ENCODE peak calls at places on chromosomes 13 and 19, in seven cellular contexts. One of them, this sample, is unnamed.

GRCh38 chr19:14479985-14480694 is 5.0 kb upstream of the PTGER1 start:
- DNase-seq in kidney: peak
- DNase-seq in progenitor cell of endocrine pancreas: peak
- DNase-seq in activated CD4-positive, alpha-beta T cell treated with anti-CD3 and anti-CD28 coated beads for 24 hours: peak
- DNase-seq in NCI-H1092: no peak
- DNase-seq in cardiac muscle cell: peak
- DNase-seq in Right ventricle myocardium superior: peak
- DNase-seq in this sample: peak

GRCh38 chr13:37344051-37344450 is 238.6 kb upstream of the CSNK1A1L start:
- DNase-seq in progenitor cell of endocrine pancreas: no peak
- DNase-seq in NCI-H1092: no peak
- DNase-seq in kidney: no peak
- DNase-seq in Right ventricle myocardium superior: no peak
- DNase-seq in activated CD4-positive, alpha-beta T cell treated with anti-CD3 and anti-CD28 coated beads for 24 hours: no peak
- DNase-seq in cardiac muscle cell: no peak
- DNase-seq in this sample: no peak

GRCh38 chr19:4430760-4431159 is 26.8 kb downstream of the UBXN6 start:
- DNase-seq in activated CD4-positive, alpha-beta T cell treated with anti-CD3 and anti-CD28 coated beads for 24 hours: no peak
- DNase-seq in Right ventricle myocardium superior: no peak
- DNase-seq in progenitor cell of endocrine pancreas: no peak
- DNase-seq in kidney: no peak
- DNase-seq in NCI-H1092: no peak
- DNase-seq in cardiac muscle cell: no peak
- DNase-seq in this sample: no peak

GRCh38 chr13:76019421-76020044 is 383.4 kb downstream of the LMO7 start:
- DNase-seq in cardiac muscle cell: peak
- DNase-seq in progenitor cell of endocrine pancreas: peak
- DNase-seq in activated CD4-positive, alpha-beta T cell treated with anti-CD3 and anti-CD28 coated beads for 24 hours: no peak
- DNase-seq in kidney: peak
- DNase-seq in Right ventricle myocardium superior: peak
- DNase-seq in NCI-H1092: no peak
- DNase-seq in this sample: no peak

GRCh38 chr13:97111705-97112104 is 110.4 kb upstream of the MBNL2 start:
- DNase-seq in progenitor cell of endocrine pancreas: no peak
- DNase-seq in Right ventricle myocardium superior: no peak
- DNase-seq in cardiac muscle cell: peak
- DNase-seq in kidney: no peak
- DNase-seq in activated CD4-positive, alpha-beta T cell treated with anti-CD3 and anti-CD28 coated beads for 24 hours: no peak
- DNase-seq in NCI-H1092: no peak
- DNase-seq in this sample: no peak

GRCh38 chr13:99812611-99813010 is 159.0 kb downstream of the ZIC5 start:
- DNase-seq in kidney: no peak
- DNase-seq in NCI-H1092: no peak
- DNase-seq in progenitor cell of endocrine pancreas: no peak
- DNase-seq in Right ventricle myocardium superior: no peak
- DNase-seq in activated CD4-positive, alpha-beta T cell treated with anti-CD3 and anti-CD28 coated beads for 24 hours: no peak
- DNase-seq in cardiac muscle cell: no peak
- DNase-seq in this sample: no peak

GRCh38 chr13:100394005-100394695 is 194.4 kb downstream of the GGACT start:
- DNase-seq in activated CD4-positive, alpha-beta T cell treated with anti-CD3 and anti-CD28 coated beads for 24 hours: no peak
- DNase-seq in NCI-H1092: no peak
- DNase-seq in kidney: no peak
- DNase-seq in Right ventricle myocardium superior: no peak
- DNase-seq in progenitor cell of endocrine pancreas: no peak
- DNase-seq in cardiac muscle cell: no peak
- DNase-seq in this sample: peak

GRCh38 chr13:68993154-68993553 is 1114.5 kb upstream of the ATXN8OS start:
- DNase-seq in NCI-H1092: no peak
- DNase-seq in progenitor cell of endocrine pancreas: no peak
- DNase-seq in activated CD4-positive, alpha-beta T cell treated with anti-CD3 and anti-CD28 coated beads for 24 hours: no peak
- DNase-seq in kidney: no peak
- DNase-seq in cardiac muscle cell: no peak
- DNase-seq in Right ventricle myocardium superior: no peak
- DNase-seq in this sample: no peak

GRCh38 chr13:99968521-99969367 is 2.8 kb downstream of the ZIC5 start:
- DNase-seq in Right ventricle myocardium superior: no peak
- DNase-seq in activated CD4-positive, alpha-beta T cell treated with anti-CD3 and anti-CD28 coated beads for 24 hours: no peak
- DNase-seq in cardiac muscle cell: peak
- DNase-seq in progenitor cell of endocrine pancreas: no peak
- DNase-seq in NCI-H1092: peak
- DNase-seq in kidney: no peak
- DNase-seq in this sample: no peak

GRCh38 chr13:38952827-38953226 is 37.8 kb downstream of the STOML3 start:
- DNase-seq in Right ventricle myocardium superior: no peak
- DNase-seq in progenitor cell of endocrine pancreas: no peak
- DNase-seq in activated CD4-positive, alpha-beta T cell treated with anti-CD3 and anti-CD28 coated beads for 24 hours: no peak
- DNase-seq in NCI-H1092: no peak
- DNase-seq in kidney: no peak
- DNase-seq in cardiac muscle cell: no peak
- DNase-seq in this sample: no peak

GRCh38 chr13:91946498-91947070 is 548.2 kb downstream of the GPC5 start:
- DNase-seq in NCI-H1092: peak
- DNase-seq in kidney: no peak
- DNase-seq in cardiac muscle cell: peak
- DNase-seq in activated CD4-positive, alpha-beta T cell treated with anti-CD3 and anti-CD28 coated beads for 24 hours: no peak
- DNase-seq in Right ventricle myocardium superior: no peak
- DNase-seq in progenitor cell of endocrine pancreas: no peak
- DNase-seq in this sample: no peak

GRCh38 chr13:99281811-99282263 is 23.7 kb upstream of the GPR18 start:
- DNase-seq in Right ventricle myocardium superior: peak
- DNase-seq in progenitor cell of endocrine pancreas: no peak
- DNase-seq in cardiac muscle cell: no peak
- DNase-seq in NCI-H1092: no peak
- DNase-seq in activated CD4-positive, alpha-beta T cell treated with anti-CD3 and anti-CD28 coated beads for 24 hours: no peak
- DNase-seq in kidney: no peak
- DNase-seq in this sample: no peak

GRCh38 chr13:33723772-33724435 is 94.0 kb upstream of the RFC3 start:
- DNase-seq in progenitor cell of endocrine pancreas: peak
- DNase-seq in NCI-H1092: peak
- DNase-seq in Right ventricle myocardium superior: peak
- DNase-seq in activated CD4-positive, alpha-beta T cell treated with anti-CD3 and anti-CD28 coated beads for 24 hours: peak
- DNase-seq in kidney: peak
- DNase-seq in cardiac muscle cell: peak
- DNase-seq in this sample: peak

GRCh38 chr13:36820222-36820621 is 1.2 kb downstream of the RFXAP start:
- DNase-seq in NCI-H1092: no peak
- DNase-seq in activated CD4-positive, alpha-beta T cell treated with anti-CD3 and anti-CD28 coated beads for 24 hours: no peak
- DNase-seq in progenitor cell of endocrine pancreas: no peak
- DNase-seq in cardiac muscle cell: no peak
- DNase-seq in Right ventricle myocardium superior: no peak
- DNase-seq in kidney: no peak
- DNase-seq in this sample: peak

GRCh38 chr13:33678906-33679657 is 138.9 kb upstream of the RFC3 start:
- DNase-seq in activated CD4-positive, alpha-beta T cell treated with anti-CD3 and anti-CD28 coated beads for 24 hours: peak
- DNase-seq in Right ventricle myocardium superior: peak
- DNase-seq in cardiac muscle cell: no peak
- DNase-seq in progenitor cell of endocrine pancreas: no peak
- DNase-seq in kidney: peak
- DNase-seq in NCI-H1092: no peak
- DNase-seq in this sample: peak

GRCh38 chr13:43057653-43058317 is 34.4 kb downstream of the DNAJC15 start:
- DNase-seq in NCI-H1092: no peak
- DNase-seq in Right ventricle myocardium superior: no peak
- DNase-seq in activated CD4-positive, alpha-beta T cell treated with anti-CD3 and anti-CD28 coated beads for 24 hours: no peak
- DNase-seq in kidney: no peak
- DNase-seq in progenitor cell of endocrine pancreas: no peak
- DNase-seq in cardiac muscle cell: no peak
- DNase-seq in this sample: no peak

GRCh38 chr13:95168191-95168590 is 133.1 kb downstream of the ABCC4 start:
- DNase-seq in cardiac muscle cell: no peak
- DNase-seq in progenitor cell of endocrine pancreas: no peak
- DNase-seq in Right ventricle myocardium superior: no peak
- DNase-seq in activated CD4-positive, alpha-beta T cell treated with anti-CD3 and anti-CD28 coated beads for 24 hours: no peak
- DNase-seq in NCI-H1092: no peak
- DNase-seq in kidney: no peak
- DNase-seq in this sample: no peak

GRCh38 chr13:42215578-42216421 is 56.2 kb upstream of the AKAP11 start:
- DNase-seq in cardiac muscle cell: peak
- DNase-seq in Right ventricle myocardium superior: no peak
- DNase-seq in activated CD4-positive, alpha-beta T cell treated with anti-CD3 and anti-CD28 coated beads for 24 hours: no peak
- DNase-seq in progenitor cell of endocrine pancreas: no peak
- DNase-seq in NCI-H1092: no peak
- DNase-seq in kidney: no peak
- DNase-seq in this sample: no peak

GRCh38 chr13:112606125-112607001 is 18.4 kb upstream of the TUBGCP3 start:
- DNase-seq in Right ventricle myocardium superior: peak
- DNase-seq in cardiac muscle cell: peak
- DNase-seq in kidney: peak
- DNase-seq in progenitor cell of endocrine pancreas: peak
- DNase-seq in NCI-H1092: peak
- DNase-seq in activated CD4-positive, alpha-beta T cell treated with anti-CD3 and anti-CD28 coated beads for 24 hours: peak
- DNase-seq in this sample: peak

GRCh38 chr13:36029171-36029570 is 102.0 kb downstream of the DCLK1 start:
- DNase-seq in Right ventricle myocardium superior: no peak
- DNase-seq in cardiac muscle cell: no peak
- DNase-seq in activated CD4-positive, alpha-beta T cell treated with anti-CD3 and anti-CD28 coated beads for 24 hours: no peak
- DNase-seq in NCI-H1092: no peak
- DNase-seq in kidney: no peak
- DNase-seq in progenitor cell of endocrine pancreas: no peak
- DNase-seq in this sample: no peak

GRCh38 chr19:50803633-50804419 is 13.6 kb downstream of the ACP4 start:
- DNase-seq in NCI-H1092: no peak
- DNase-seq in kidney: no peak
- DNase-seq in activated CD4-positive, alpha-beta T cell treated with anti-CD3 and anti-CD28 coated beads for 24 hours: no peak
- DNase-seq in cardiac muscle cell: peak
- DNase-seq in progenitor cell of endocrine pancreas: no peak
- DNase-seq in Right ventricle myocardium superior: peak
- DNase-seq in this sample: no peak

GRCh38 chr19:48473161-48473966 is 4.2 kb downstream of the CYTH2 start:
- DNase-seq in cardiac muscle cell: no peak
- DNase-seq in kidney: no peak
- DNase-seq in progenitor cell of endocrine pancreas: no peak
- DNase-seq in NCI-H1092: no peak
- DNase-seq in Right ventricle myocardium superior: peak
- DNase-seq in activated CD4-positive, alpha-beta T cell treated with anti-CD3 and anti-CD28 coated beads for 24 hours: no peak
- DNase-seq in this sample: no peak

This sample was measured in GM19239.